ENCODE peak calls at places on chromosomes 1 and 21, in eight cellular contexts. V is small intestine; J is osteoblast; B is right atrium auricular region; L is CD8-positive, alpha-beta T cell; K is lower lobe of right lung; O is K562; W is transverse colon. H is an unnamed sample.

GRCh38 chr1:110056776-110057175 is 13.7 kb downstream of the ALX3 start:
- DNase-seq in V (peak; percentile 70), J (peak; percentile 93), B (no peak), L (no peak), K (no peak), O (no peak), W (peak; percentile 44), H (no peak)

GRCh38 chr1:24955161-24955560 is 25.1 kb upstream of the RUNX3 start:
- DNase-seq in V (peak; percentile 38), J (peak; percentile 90), B (no peak), L (no peak), K (no peak), O (no peak), W (no peak), H (peak; percentile 62)

GRCh38 chr1:180343931-180344406 is 113.9 kb downstream of the LHX4 start:
- DNase-seq in V (peak; percentile 31), J (peak; percentile 48), B (no peak), L (no peak), K (no peak), O (no peak), W (peak; percentile 82), H (no peak)

GRCh38 chr1:10217748-10218441 is 7.5 kb downstream of the KIF1B start:
- DNase-seq in V (no peak), J (peak; percentile 78), B (peak; percentile 40), L (no peak), K (no peak), O (no peak), W (no peak), H (no peak)

GRCh38 chr1:199033709-199034108 is 394.9 kb downstream of the PTPRC start:
- DNase-seq in V (no peak), J (no peak), B (no peak), L (no peak), K (no peak), O (no peak), W (no peak), H (no peak)

GRCh38 chr1:160204526-160205241 is 500 bp upstream of the PEA15 start:
- DNase-seq in V (no peak), J (peak; percentile 77), B (no peak), L (no peak), K (no peak), O (no peak), W (peak; percentile 47), H (no peak)

GRCh38 chr1:56285554-56286402 is 293.6 kb downstream of the PLPP3 start:
- DNase-seq in V (no peak), J (no peak), B (no peak), L (no peak), K (no peak), O (no peak), W (no peak), H (no peak)

GRCh38 chr1:230794871-230795645 is 47.9 kb downstream of the CAPN9 start:
- DNase-seq in V (no peak), J (no peak), B (peak; percentile 50), L (no peak), K (no peak), O (no peak), W (no peak), H (no peak)

GRCh38 chr21:34073032-34073748 is at the start of the genes MRPS6 and SLC5A3:
- DNase-seq in V (peak; percentile 78), J (peak; percentile 99), B (no peak), L (peak; percentile 37), K (peak; percentile 92), O (peak; percentile 91), W (peak; percentile 89), H (peak; percentile 61)

GRCh38 chr1:7442918-7443317 is 328.2 kb upstream of the VAMP3 start:
- DNase-seq in V (no peak), J (no peak), B (no peak), L (no peak), K (no peak), O (no peak), W (no peak), H (no peak)

GRCh38 chr1:48082271-48082925 is 85.2 kb upstream of the TRABD2B start:
- DNase-seq in V (no peak), J (no peak), B (no peak), L (no peak), K (no peak), O (no peak), W (no peak), H (no peak)

GRCh38 chr1:162873671-162874666 is 13.0 kb upstream of the CCDC190 start:
- DNase-seq in V (peak; percentile 35), J (no peak), B (no peak), L (no peak), K (no peak), O (no peak), W (no peak), H (no peak)

GRCh38 chr1:162877412-162877811 is 16.4 kb upstream of the CCDC190 start:
- DNase-seq in V (no peak), J (no peak), B (no peak), L (no peak), K (no peak), O (no peak), W (no peak), H (no peak)

GRCh38 chr1:162881590-162881989 is 20.6 kb upstream of the CCDC190 start:
- DNase-seq in V (no peak), J (peak; percentile 65), B (no peak), L (no peak), K (no peak), O (no peak), W (no peak), H (no peak)

GRCh38 chr1:162876751-162877150 is 15.8 kb upstream of the CCDC190 start:
- DNase-seq in V (no peak), J (no peak), B (no peak), L (no peak), K (no peak), O (no peak), W (no peak), H (no peak)

GRCh38 chr1:162878000-162878596 is 17.1 kb upstream of the CCDC190 start:
- DNase-seq in V (peak; percentile 51), J (peak; percentile 69), B (no peak), L (no peak), K (no peak), O (peak; percentile 41), W (peak; percentile 41), H (no peak)
- H3K27ac ChIP-seq in V (no peak overlapping the region), J (peak overlapping the region; percentile 29), B (no peak overlapping the region), L (no peak overlapping the region), K (no peak overlapping the region), O (no peak overlapping the region), W (no peak overlapping the region), H (no peak overlapping the region)

GRCh38 chr1:53299233-53299632 is 28.6 kb downstream of the LRP8 start:
- DNase-seq in V (no peak), J (no peak), B (no peak), L (no peak), K (no peak), O (no peak), W (no peak), H (no peak)
- H3K36me3 ChIP-seq in V (no peaks in the 10 kb centered on the region), J (no peaks in the 10 kb centered on the region), B (no peaks in the 10 kb centered on the region), L (no peaks in the 10 kb centered on the region), K (no peaks in the 10 kb centered on the region), O (peaks cover 20% of the 10 kb centered on the region), W (no peaks in the 10 kb centered on the region), H (no peaks in the 10 kb centered on the region)

GRCh38 chr1:183301239-183301638 is 115.2 kb downstream of the LAMC2 start:
- DNase-seq in V (no peak), J (no peak), B (no peak), L (no peak), K (no peak), O (no peak), W (no peak), H (no peak)

GRCh38 chr1:183300395-183300794 is 114.3 kb downstream of the LAMC2 start:
- DNase-seq in V (no peak), J (no peak), B (no peak), L (no peak), K (no peak), O (no peak), W (no peak), H (no peak)

GRCh38 chr1:183303325-183303645 is 114.9 kb downstream of the NMNAT2 start:
- DNase-seq in V (no peak), J (no peak), B (no peak), L (no peak), K (no peak), O (no peak), W (no peak), H (no peak)

GRCh38 chr1:183302452-183303324 is 115.5 kb downstream of the NMNAT2 start:
- DNase-seq in V (no peak), J (peak; percentile 66), B (no peak), L (no peak), K (no peak), O (no peak), W (no peak), H (no peak)

DNA sequence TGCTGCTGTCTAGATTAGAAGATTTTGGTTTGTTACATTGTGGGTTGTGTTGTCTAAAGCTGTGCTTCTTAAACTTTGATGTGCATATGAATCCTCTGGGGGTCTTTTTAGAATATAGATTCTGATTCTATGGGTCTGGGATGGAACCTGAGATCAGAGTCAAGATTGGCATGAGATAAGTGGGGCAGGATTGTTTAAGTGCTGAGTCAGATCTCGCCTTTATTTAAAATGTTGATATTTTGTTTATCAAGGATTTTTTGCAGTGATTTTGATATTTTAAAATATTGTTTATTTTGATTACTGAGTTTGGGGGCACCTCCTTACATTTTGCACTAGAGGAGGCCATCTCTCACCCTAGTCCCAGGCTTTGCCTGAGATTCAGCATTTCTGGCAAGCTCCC is 114.8 kb downstream of the LAMC2 start:
- DNase-seq in V (no peak), J (no peak), B (no peak), L (no peak), K (no peak), O (no peak), W (no peak), H (no peak)
- H3K4me3 ChIP-seq in V (no peak overlapping the region), J (no peak overlapping the region), B (no peak overlapping the region), L (no peak overlapping the region), K (no peak overlapping the region), O (no peak overlapping the region), W (no peak overlapping the region), H (no peak overlapping the region)

GRCh38 chr1:95010158-95010557 is 62.6 kb downstream of the ALG14 start:
- DNase-seq in V (no peak), J (no peak), B (no peak), L (no peak), K (no peak), O (no peak), W (no peak), H (no peak)

GRCh38 chr1:95004013-95004412 is 68.7 kb downstream of the ALG14 start:
- DNase-seq in V (peak; percentile 80), J (no peak), B (no peak), L (no peak), K (no peak), O (no peak), W (peak; percentile 21), H (no peak)

GRCh38 chr1:95006681-95007080 is 66.1 kb downstream of the ALG14 start:
- DNase-seq in V (no peak), J (peak; percentile 25), B (no peak), L (no peak), K (no peak), O (no peak), W (no peak), H (no peak)

GRCh38 chr1:95005584-95005983 is 67.2 kb downstream of the ALG14 start:
- DNase-seq in V (no peak), J (no peak), B (no peak), L (no peak), K (no peak), O (peak; percentile 57), W (no peak), H (no peak)

DNA sequence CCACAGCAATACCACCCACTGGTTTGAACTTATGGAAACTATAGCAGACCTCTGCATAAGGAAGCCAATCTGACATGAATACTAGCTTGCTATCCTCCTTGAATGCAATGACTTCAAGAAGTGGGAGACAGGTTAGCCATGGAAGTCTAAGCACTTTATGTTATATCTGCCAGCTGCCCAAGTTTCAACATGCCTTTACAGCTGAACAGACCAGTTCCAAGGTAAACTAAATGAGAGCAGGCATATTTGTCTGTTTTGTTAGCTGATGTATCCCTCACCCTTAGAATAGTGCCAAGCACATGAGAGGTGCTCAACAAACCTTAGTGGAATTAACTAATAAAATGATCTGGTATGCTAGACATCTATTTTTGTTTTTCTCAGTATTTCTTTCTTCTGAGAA is 65.1 kb downstream of the ALG14 start:
- DNase-seq in V (no peak), J (no peak), B (no peak), L (no peak), K (no peak), O (no peak), W (no peak), H (no peak)
- H3K27ac ChIP-seq in V (no peak overlapping the region), J (no peak overlapping the region), B (no peak overlapping the region), L (no peak overlapping the region), K (no peak overlapping the region), O (no peak overlapping the region), W (no peak overlapping the region), H (no peak overlapping the region)